ENCODE peak calls at places on chromosomes 5 and 9, in five cellular contexts. One of them, this sample, is unnamed.

GRCh38 chr5:113147088-113147487 is 170.5 kb downstream of the DCP2 start:
- DNase-seq in HepG2: no peak
- DNase-seq in SK-N-SH: no peak
- DNase-seq in GM12891: no peak
- DNase-seq in K562: no peak
- DNase-seq in this sample: no peak

GRCh38 chr9:112866662-112867274 is 23.9 kb downstream of the SLC46A2 start:
- DNase-seq in HepG2: no peak
- DNase-seq in SK-N-SH: no peak
- DNase-seq in GM12891: no peak
- DNase-seq in K562: peak; percentile 19
- DNase-seq in this sample: no peak

GRCh38 chr9:129382281-129383004 is 204.4 kb upstream of the IER5L start:
- DNase-seq in HepG2: no peak
- DNase-seq in SK-N-SH: peak; percentile 40
- DNase-seq in GM12891: no peak
- DNase-seq in K562: no peak
- DNase-seq in this sample: no peak

GRCh38 chr9:12816656-12817101 is 41.9 kb downstream of the LURAP1L start:
- DNase-seq in HepG2: peak; percentile 75
- DNase-seq in SK-N-SH: no peak
- DNase-seq in GM12891: no peak
- DNase-seq in K562: no peak
- DNase-seq in this sample: no peak

GRCh38 chr5:142385194-142385593 is 60.4 kb upstream of the SPRY4 start:
- DNase-seq in HepG2: no peak
- DNase-seq in SK-N-SH: no peak
- DNase-seq in GM12891: no peak
- DNase-seq in K562: no peak
- DNase-seq in this sample: no peak

GRCh38 chr5:9733456-9733855 is 103.3 kb upstream of the TAS2R1 start:
- DNase-seq in HepG2: no peak
- DNase-seq in SK-N-SH: no peak
- DNase-seq in GM12891: no peak
- DNase-seq in K562: no peak
- DNase-seq in this sample: no peak

GRCh38 chr5:72392326-72392733 is 72.2 kb downstream of the PTCD2 start:
- DNase-seq in HepG2: no peak
- DNase-seq in SK-N-SH: no peak
- DNase-seq in GM12891: no peak
- DNase-seq in K562: no peak
- DNase-seq in this sample: no peak

GRCh38 chr9:9791621-9792020 is 821.2 kb downstream of the PTPRD start:
- DNase-seq in HepG2: no peak
- DNase-seq in SK-N-SH: no peak
- DNase-seq in GM12891: no peak
- DNase-seq in K562: no peak
- DNase-seq in this sample: no peak

GRCh38 chr9:36173861-36174260 is 4.7 kb downstream of the CCIN start:
- DNase-seq in HepG2: no peak
- DNase-seq in SK-N-SH: no peak
- DNase-seq in GM12891: no peak
- DNase-seq in K562: no peak
- DNase-seq in this sample: no peak

GRCh38 chr9:72834994-72835393 is 117.9 kb downstream of the ALDH1A1 start:
- DNase-seq in HepG2: peak; percentile 82
- DNase-seq in SK-N-SH: no peak
- DNase-seq in GM12891: no peak
- DNase-seq in K562: no peak
- DNase-seq in this sample: no peak

GRCh38 chr5:45596320-45596719 is 99.9 kb downstream of the HCN1 start:
- DNase-seq in HepG2: no peak
- DNase-seq in SK-N-SH: no peak
- DNase-seq in GM12891: no peak
- DNase-seq in K562: no peak
- DNase-seq in this sample: no peak
- TF ChIP-seq TAF1 in HepG2: no peak
- TF ChIP-seq TAF1 in SK-N-SH: no peak
- TF ChIP-seq TAF1 in GM12891: no peak
- TF ChIP-seq TAF1 in K562: no peak
- TF ChIP-seq TAF1 in this sample: no peak

GRCh38 chr9:78316151-78316892 is 19.4 kb downstream of the PSAT1 start:
- DNase-seq in HepG2: no peak
- DNase-seq in SK-N-SH: no peak
- DNase-seq in GM12891: no peak
- DNase-seq in K562: no peak
- DNase-seq in this sample: no peak

GRCh38 chr9:78321505-78321904 is 24.6 kb downstream of the PSAT1 start:
- DNase-seq in HepG2: no peak
- DNase-seq in SK-N-SH: no peak
- DNase-seq in GM12891: no peak
- DNase-seq in K562: no peak
- DNase-seq in this sample: no peak

GRCh38 chr9:78320030-78320693 is 23.2 kb downstream of the PSAT1 start:
- DNase-seq in HepG2: no peak
- DNase-seq in SK-N-SH: no peak
- DNase-seq in GM12891: no peak
- DNase-seq in K562: no peak
- DNase-seq in this sample: no peak

GRCh38 chr9:78320875-78321496 is 24.1 kb downstream of the PSAT1 start:
- DNase-seq in HepG2: no peak
- DNase-seq in SK-N-SH: no peak
- DNase-seq in GM12891: no peak
- DNase-seq in K562: no peak
- DNase-seq in this sample: no peak

GRCh38 chr9:78319197-78320029 is 22.5 kb downstream of the PSAT1 start:
- DNase-seq in HepG2: no peak
- DNase-seq in SK-N-SH: no peak
- DNase-seq in GM12891: no peak
- DNase-seq in K562: no peak
- DNase-seq in this sample: no peak
- TF ChIP-seq TAF1 in HepG2: no peak
- TF ChIP-seq TAF1 in SK-N-SH: no peak
- TF ChIP-seq TAF1 in GM12891: no peak
- TF ChIP-seq TAF1 in K562: no peak
- TF ChIP-seq TAF1 in this sample: no peak

GRCh38 chr5:61318374-61318773 is 13.7 kb upstream of the ZSWIM6 start:
- DNase-seq in HepG2: no peak
- DNase-seq in SK-N-SH: no peak
- DNase-seq in GM12891: no peak
- DNase-seq in K562: no peak
- DNase-seq in this sample: no peak
- TF ChIP-seq TAF1 in HepG2: no peak
- TF ChIP-seq TAF1 in SK-N-SH: no peak
- TF ChIP-seq TAF1 in GM12891: no peak
- TF ChIP-seq TAF1 in K562: no peak
- TF ChIP-seq TAF1 in this sample: no peak

GRCh38 chr5:119397518-119398380 is 41.9 kb downstream of the TNFAIP8 start:
- DNase-seq in HepG2: no peak
- DNase-seq in SK-N-SH: no peak
- DNase-seq in GM12891: no peak
- DNase-seq in K562: no peak
- DNase-seq in this sample: no peak
- TF ChIP-seq TAF1 in HepG2: no peak
- TF ChIP-seq TAF1 in SK-N-SH: no peak
- TF ChIP-seq TAF1 in GM12891: peak; percentile 18
- TF ChIP-seq TAF1 in K562: no peak
- TF ChIP-seq TAF1 in this sample: no peak